ENCODE peak calls at places on chromosomes 7 and 10, in five cellular contexts. T is SK-N-SH, M is HepG2, O is HCT116, A is GM12878. Y is an unnamed sample.

GRCh38 chr7:29350351-29350750 is 155.8 kb downstream of the CHN2 start:
- DNase-seq in T (no peak), M (no peak), O (no peak), A (no peak), Y (no peak)

GRCh38 chr10:9301148-9301547 is 1246.7 kb downstream of the GATA3 start:
- DNase-seq in T (no peak), M (no peak), O (no peak), A (no peak), Y (peak)

GRCh38 chr10:117370205-117370604 is 5.0 kb downstream of the PDZD8 start:
- DNase-seq in T (no peak), M (no peak), O (no peak), A (no peak), Y (no peak)

GRCh38 chr7:103803631-103804030 is 185.8 kb downstream of the RELN start:
- DNase-seq in T (no peak), M (no peak), O (no peak), A (no peak), Y (no peak)

GRCh38 chr10:35262436-35262835 is 73.9 kb upstream of the CCNY start:
- DNase-seq in T (no peak), M (no peak), O (no peak), A (no peak), Y (no peak)

GRCh38 chr10:132164801-132165278 is 21.9 kb upstream of the DPYSL4 start:
- DNase-seq in T (no peak), M (peak), O (no peak), A (no peak), Y (peak)

GRCh38 chr7:92884218-92884617 is 47.8 kb upstream of the CDK6 start:
- DNase-seq in T (no peak), M (no peak), O (no peak), A (no peak), Y (no peak)

GRCh38 chr10:132193907-132194552 is 7.3 kb downstream of the DPYSL4 start:
- DNase-seq in T (no peak), M (peak), O (no peak), A (no peak), Y (peak)

GRCh38 chr10:6667679-6668270 is 87.7 kb upstream of the PRKCQ start:
- DNase-seq in T (peak), M (peak), O (peak), A (no peak), Y (peak)

GRCh38 chr7:88337556-88337955 is 30.9 kb upstream of the STEAP4 start:
- DNase-seq in T (no peak), M (no peak), O (no peak), A (no peak), Y (no peak)

GRCh38 chr7:88109612-88110011 is 110.2 kb downstream of the SRI start:
- DNase-seq in T (no peak), M (no peak), O (no peak), A (no peak), Y (no peak)

GRCh38 chr7:82388138-82388537 is 55.4 kb downstream of the CACNA2D1 start:
- DNase-seq in T (peak), M (no peak), O (no peak), A (no peak), Y (no peak)

GRCh38 chr10:48448796-48449195 is 142.3 kb downstream of the MAPK8 start:
- DNase-seq in T (no peak), M (no peak), O (no peak), A (no peak), Y (no peak)

GRCh38 chr10:94402204-94403033 is at the start of gene TBC1D12:
- DNase-seq in T (peak), M (peak), O (peak), A (peak), Y (peak)

GRCh38 chr10:94405406-94405805 is 3.1 kb downstream of the TBC1D12 start:
- DNase-seq in T (no peak), M (no peak), O (no peak), A (no peak), Y (no peak)

GRCh38 chr10:94407668-94408067 is 5.3 kb downstream of the TBC1D12 start:
- DNase-seq in T (no peak), M (peak), O (no peak), A (no peak), Y (no peak)

GRCh38 chr10:94403823-94404228 is 1.5 kb downstream of the TBC1D12 start:
- DNase-seq in T (peak), M (no peak), O (no peak), A (no peak), Y (no peak)

GRCh38 chr10:94403034-94403822 is 887 bp downstream of the TBC1D12 start:
- DNase-seq in T (peak), M (peak), O (peak), A (peak), Y (no peak)
- TF ChIP-seq JUND in T (no peak), M (no peak), O (no peak), A (no peak), Y (no peak)

GRCh38 chr7:44057181-44057848 is 8.1 kb downstream of the PGAM2 start:
- DNase-seq in T (no peak), M (no peak), O (no peak), A (no peak), Y (no peak)
- TF ChIP-seq JUND in T (no peak), M (no peak), O (no peak), A (no peak), Y (no peak)

DNA sequence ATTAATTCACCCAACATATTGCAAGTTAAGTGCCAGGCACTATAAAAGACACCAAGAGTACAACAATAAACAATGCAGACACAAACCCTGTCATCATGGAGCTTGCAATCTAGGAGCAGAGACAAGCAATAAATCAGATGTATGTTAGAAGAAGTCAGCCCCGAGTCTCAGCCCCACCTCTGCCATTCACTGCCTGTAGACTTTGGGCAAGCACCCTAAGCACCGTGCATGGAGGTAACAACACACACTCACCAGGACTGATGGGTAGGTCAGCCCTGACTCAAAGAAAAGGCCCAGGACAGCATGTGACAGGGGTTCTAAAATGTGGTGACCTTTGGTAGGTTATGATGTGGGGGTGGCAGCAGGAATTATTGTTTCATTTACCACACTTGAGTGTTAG is 49.3 kb upstream of the PLEKHA1 start:
- DNase-seq in T (no peak), M (no peak), O (no peak), A (no peak), Y (no peak)
- TF ChIP-seq JUND in T (no peak), M (no peak), O (no peak), A (no peak), Y (no peak)

DNA sequence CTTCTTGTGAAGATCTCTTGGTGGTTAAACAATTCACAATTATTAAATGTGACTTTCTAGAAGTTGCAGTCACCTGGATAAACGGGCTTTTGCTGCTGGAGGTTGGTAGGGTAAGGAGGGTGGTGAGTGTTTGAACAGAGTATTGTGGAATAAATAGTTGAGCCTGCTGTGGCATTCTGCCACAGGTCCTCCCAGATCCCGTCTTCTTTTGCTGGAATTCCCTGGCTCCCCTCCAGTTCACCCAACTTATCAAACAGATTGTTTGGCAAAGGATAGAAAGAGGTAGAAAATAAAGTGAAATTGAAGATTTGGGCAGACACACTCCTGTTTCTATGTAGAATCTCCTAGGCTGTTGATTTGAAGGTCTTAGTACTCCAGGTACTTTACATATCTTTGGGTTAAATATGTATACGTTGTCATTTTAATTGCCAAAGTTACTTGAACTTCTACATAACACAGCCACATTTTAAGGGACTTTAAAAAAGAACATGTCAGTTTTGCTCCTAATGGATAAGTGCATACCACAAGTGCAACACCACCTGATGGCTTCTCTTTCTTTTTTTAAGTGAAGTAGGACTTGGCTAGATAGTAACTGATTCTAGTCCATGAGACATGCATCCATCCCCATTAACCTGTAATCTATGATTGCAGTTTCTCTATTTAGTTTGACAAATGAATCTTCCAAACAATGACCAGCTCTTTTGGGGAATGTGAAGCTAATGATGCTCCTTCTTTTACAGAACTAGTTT is 83.0 kb downstream of the ARL4A start:
- DNase-seq in T (no peak), M (peak), O (no peak), A (no peak), Y (no peak)
- TF ChIP-seq JUND in T (peak), M (no peak), O (no peak), A (no peak), Y (no peak)

GRCh38 chr10:128130051-128130450 is 3.8 kb upstream of the MKI67 start:
- DNase-seq in T (no peak), M (peak), O (peak), A (no peak), Y (no peak)
- TF ChIP-seq JUND in T (no peak), M (no peak), O (peak), A (no peak), Y (no peak)

GRCh38 chr7:26508917-26509316 is 217.3 kb downstream of the SNX10 start:
- DNase-seq in T (no peak), M (no peak), O (no peak), A (no peak), Y (no peak)
- TF ChIP-seq JUND in T (no peak), M (no peak), O (no peak), A (no peak), Y (no peak)

GRCh38 chr7:46912692-46913091 is 669.2 kb downstream of the TNS3 start:
- DNase-seq in T (no peak), M (no peak), O (no peak), A (no peak), Y (no peak)

DNA sequence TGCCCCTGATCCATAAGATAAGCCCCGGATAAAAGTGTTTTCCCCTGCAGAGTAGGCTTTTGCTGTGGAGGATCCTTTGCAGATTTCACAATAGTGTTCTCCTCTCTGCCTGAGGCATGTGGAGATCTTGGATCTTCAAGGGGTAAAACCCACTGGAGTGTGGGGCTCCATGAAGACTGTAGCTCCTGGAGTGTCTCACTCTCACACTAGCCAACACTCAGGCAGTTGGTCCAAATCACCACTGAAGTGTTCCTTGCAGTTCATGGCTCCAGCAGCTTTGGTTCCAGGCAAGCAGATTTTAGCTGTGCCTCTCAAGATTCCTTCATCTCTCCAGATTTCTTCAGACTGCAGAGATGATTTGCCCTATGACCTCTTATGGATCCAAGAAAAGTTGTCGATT is 665.3 kb downstream of the TNS3 start:
- DNase-seq in T (no peak), M (no peak), O (no peak), A (no peak), Y (no peak)
- TF ChIP-seq JUND in T (no peak), M (no peak), O (no peak), A (no peak), Y (no peak)

DNA sequence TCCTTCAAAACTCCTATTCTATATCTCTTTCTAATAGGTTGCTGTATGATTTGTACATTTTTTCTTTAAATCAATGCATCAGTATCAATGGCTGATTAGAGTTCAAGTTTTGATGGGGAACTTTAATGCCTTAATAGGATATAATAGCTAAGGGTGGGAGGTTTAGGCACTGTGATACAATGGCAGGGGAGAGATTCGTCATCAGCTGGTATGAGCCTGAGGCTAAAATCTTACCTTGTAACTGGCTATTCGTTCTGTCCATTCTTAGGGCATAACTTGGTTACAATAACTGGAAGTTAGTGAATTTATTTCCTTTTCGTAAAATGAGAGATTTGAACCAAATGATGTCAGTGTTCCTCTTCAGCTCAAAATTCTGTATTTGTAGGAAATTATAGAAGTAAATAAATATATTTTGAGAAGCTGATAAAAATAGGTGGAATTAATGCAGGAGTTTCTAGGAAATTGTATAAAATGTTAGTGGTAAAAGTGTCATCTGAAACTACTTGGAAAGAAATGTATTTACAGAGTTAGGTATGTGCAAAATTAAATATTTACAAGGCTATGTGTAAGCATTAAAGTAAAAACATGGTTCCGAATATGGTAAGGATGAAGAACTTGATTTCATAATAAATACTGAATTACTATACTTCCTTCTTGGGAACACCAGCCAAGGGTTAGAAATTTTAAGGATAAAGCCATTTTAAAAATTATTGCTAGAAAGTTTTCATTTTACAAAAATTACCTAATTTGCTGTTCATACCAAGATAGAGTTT is 27.5 kb upstream of the NAMPT start:
- DNase-seq in T (no peak), M (no peak), O (no peak), A (no peak), Y (no peak)
- TF ChIP-seq JUND in T (no peak), M (no peak), O (no peak), A (no peak), Y (no peak)

GRCh38 chr7:139588632-139589031 is 65.1 kb downstream of the CLEC2L start:
- DNase-seq in T (no peak), M (no peak), O (no peak), A (no peak), Y (no peak)
- TF ChIP-seq JUND in T (no peak), M (no peak), O (no peak), A (no peak), Y (no peak)